ENCODE peak calls at places on chromosomes 16 and 17, in seven cellular contexts. G is IMR-90, F is mesendoderm, J is H9, C is H1, Y is neuronal stem cell, Z is trophoblast cell. D is an unnamed sample.
A peak's percentile ranks its signal among the peaks of the same experiment; 100 is the strongest.

GRCh38 chr16:50265260-50265659 is 1.1 kb upstream of the ADCY7 start:
- DNase-seq in G (peak; percentile 12), F (peak; percentile 55), J (no peak), C (no peak), Y (no peak), Z (no peak), D (peak; percentile 22)

GRCh38 chr17:9229826-9230201 is 208.5 kb downstream of the NTN1 start:
- DNase-seq in G (no peak), F (no peak), J (no peak), C (no peak), Y (no peak), Z (no peak), D (no peak)

GRCh38 chr17:60128171-60128859 is 21.5 kb upstream of the CA4 start:
- DNase-seq in G (no peak), F (no peak), J (no peak), C (no peak), Y (no peak), Z (no peak), D (no peak)

GRCh38 chr16:55169780-55170179 is 154.2 kb upstream of the IRX6 start:
- DNase-seq in G (no peak), F (no peak), J (no peak), C (no peak), Y (no peak), Z (no peak), D (no peak)

GRCh38 chr16:27638833-27639587 is 89.1 kb downstream of the KATNIP start:
- DNase-seq in G (no peak), F (no peak), J (no peak), C (no peak), Y (no peak), Z (no peak), D (no peak)

GRCh38 chr16:31135535-31136286 is at the start of gene PRSS8:
- DNase-seq in G (no peak), F (peak; percentile 64), J (peak; percentile 75), C (no peak), Y (no peak), Z (peak; percentile 92), D (no peak)

GRCh38 chr16:49057391-49057790 is 224.2 kb downstream of the CBLN1 start:
- DNase-seq in G (no peak), F (no peak), J (no peak), C (no peak), Y (no peak), Z (no peak), D (no peak)

GRCh38 chr16:53291757-53292392 is 142.4 kb upstream of the RBL2 start:
- DNase-seq in G (peak; percentile 47), F (no peak), J (no peak), C (no peak), Y (no peak), Z (no peak), D (no peak)

GRCh38 chr16:57810197-57811024 is 8.1 kb upstream of the KIFC3 start:
- DNase-seq in G (peak; percentile 68), F (peak; percentile 98), J (peak; percentile 86), C (no peak), Y (no peak), Z (peak; percentile 85), D (peak; percentile 95)

DNA sequence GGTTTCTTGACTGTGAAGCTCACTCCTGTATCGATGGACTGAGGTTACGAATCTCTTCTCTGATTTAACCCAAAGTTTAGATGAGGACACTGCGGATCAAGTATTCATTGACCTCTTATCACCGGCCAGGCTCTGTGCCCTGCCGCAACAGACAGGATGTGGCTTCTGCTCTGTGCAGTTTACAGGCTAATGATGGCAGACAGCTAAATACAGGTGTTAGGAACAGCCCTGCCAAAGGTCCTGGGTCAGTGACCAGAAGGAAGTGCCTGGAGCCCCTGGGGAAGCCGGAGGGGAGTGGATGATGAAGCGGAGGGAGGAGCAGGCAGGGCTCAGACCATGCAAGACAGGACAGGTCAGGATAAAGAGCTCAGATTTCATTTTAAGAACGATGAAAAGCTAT is 44.4 kb downstream of the HAPSTR1 start:
- DNase-seq in G (no peak), F (no peak), J (no peak), C (no peak), Y (no peak), Z (no peak), D (no peak)
- H4K8ac ChIP-seq in G (no peak overlapping the region), F (no peak overlapping the region), J (no peak overlapping the region), C (no peak overlapping the region), Y (no peak overlapping the region), Z (no peak overlapping the region), D (no peak overlapping the region)

GRCh38 chr17:30559656-30560055 is 82.4 kb downstream of the GOSR1 start:
- DNase-seq in G (no peak), F (no peak), J (no peak), C (no peak), Y (no peak), Z (no peak), D (no peak)
- H4K8ac ChIP-seq in G (no peak overlapping the region), F (no peak overlapping the region), J (no peak overlapping the region), C (no peak overlapping the region), Y (no peak overlapping the region), Z (no peak overlapping the region), D (no peak overlapping the region)

DNA sequence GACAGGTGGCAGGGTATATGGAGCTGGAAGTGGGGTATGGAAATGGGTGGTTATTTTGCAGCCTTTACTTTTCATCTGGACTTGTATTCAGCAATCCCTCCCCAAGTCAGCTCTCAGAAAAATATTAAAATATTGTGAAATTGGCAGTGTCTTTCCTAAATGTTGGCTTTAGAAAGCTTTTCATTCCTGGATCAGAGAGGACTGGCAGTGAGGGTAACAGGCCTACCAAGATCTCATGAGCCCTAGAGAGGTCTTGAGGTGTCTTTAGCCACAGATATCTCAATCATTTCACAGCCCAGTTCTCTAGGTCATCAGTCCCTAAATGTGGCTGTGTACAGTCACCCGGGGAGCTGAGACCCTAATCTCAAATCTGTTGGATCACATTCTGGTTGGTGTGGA is 22.5 kb downstream of the SLC7A6OS start:
- DNase-seq in G (no peak), F (no peak), J (no peak), C (no peak), Y (no peak), Z (peak; percentile 8), D (no peak)
- H4K8ac ChIP-seq in G (no peak overlapping the region), F (no peak overlapping the region), J (no peak overlapping the region), C (no peak overlapping the region), Y (no peak overlapping the region), Z (no peak overlapping the region), D (no peak overlapping the region)

GRCh38 chr17:10767237-10767636 is 36.7 kb downstream of the TMEM238L start:
- DNase-seq in G (no peak), F (no peak), J (no peak), C (no peak), Y (no peak), Z (no peak), D (no peak)
- H4K8ac ChIP-seq in G (no peak overlapping the region), F (no peak overlapping the region), J (no peak overlapping the region), C (no peak overlapping the region), Y (no peak overlapping the region), Z (no peak overlapping the region), D (no peak overlapping the region)

DNA sequence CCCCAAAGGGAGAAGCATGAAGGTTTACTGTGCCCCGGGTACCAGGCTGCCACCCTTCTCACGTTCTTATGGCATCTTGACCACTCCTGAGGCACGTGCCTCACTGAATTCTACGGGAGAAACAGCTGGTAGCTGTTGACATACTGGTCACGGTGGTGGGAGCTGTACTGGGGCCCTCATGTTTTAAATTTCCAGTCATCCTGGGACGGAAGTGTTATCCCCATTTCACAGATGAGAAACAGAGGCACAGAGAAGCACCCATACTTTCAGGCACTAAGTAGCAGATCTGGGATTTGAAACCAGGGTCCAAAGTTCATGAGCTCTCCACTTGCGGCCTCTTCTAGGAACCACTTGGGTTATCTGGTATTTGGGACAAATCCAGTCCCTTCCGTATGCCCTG is 26.3 kb upstream of the DOC2B start:
- DNase-seq in G (no peak), F (no peak), J (no peak), C (no peak), Y (no peak), Z (no peak), D (no peak)
- H4K8ac ChIP-seq in G (no peak overlapping the region), F (no peak overlapping the region), J (no peak overlapping the region), C (no peak overlapping the region), Y (no peak overlapping the region), Z (no peak overlapping the region), D (no peak overlapping the region)

GRCh38 chr17:45666641-45667040 is 117.5 kb upstream of the CRHR1 start:
- DNase-seq in G (no peak), F (no peak), J (no peak), C (no peak), Y (no peak), Z (no peak), D (no peak)
- H4K8ac ChIP-seq in G (no peak overlapping the region), F (no peak overlapping the region), J (no peak overlapping the region), C (no peak overlapping the region), Y (no peak overlapping the region), Z (no peak overlapping the region), D (no peak overlapping the region)

D was measured in mesenchymal stem cell.